ENCODE peak calls at places on chromosome 12, in five cellular contexts. P is PC-9, K is fibroblast of lung, E is cardiac muscle cell, V is right lobe of liver. C is an unnamed sample. For H3K4me1 and H3K9me3, the result is how much of the 10 kb centered on the place peaks cover.

GRCh38 chr12:46358791-46359666 is 13.5 kb downstream of the SLC38A2 start:
- DNase-seq in P (no peak), K (peak), E (no peak), V (no peak), C (no peak)

GRCh38 chr12:48486679-48487078 is 4.4 kb downstream of the C12orf54 start:
- DNase-seq in P (no peak), K (no peak), E (no peak), V (no peak), C (no peak)

GRCh38 chr12:8692573-8692972 is 5.2 kb upstream of the RIMKLB start:
- DNase-seq in P (no peak), K (peak), E (peak), V (no peak), C (no peak)

GRCh38 chr12:76976777-76977465 is 88.4 kb downstream of the E2F7 start:
- DNase-seq in P (no peak), K (peak), E (no peak), V (no peak), C (no peak)

GRCh38 chr12:122203968-122204828 is 689 bp downstream of the B3GNT4 start:
- DNase-seq in P (no peak), K (no peak), E (peak), V (no peak), C (no peak)

GRCh38 chr12:65602579-65603295 is 221.5 kb upstream of the HMGA2 start:
- DNase-seq in P (peak), K (peak), E (peak), V (peak), C (no peak)

GRCh38 chr12:2172486-2173214 is 119.9 kb downstream of the CACNA1C start:
- DNase-seq in P (no peak), K (no peak), E (no peak), V (no peak), C (no peak)

GRCh38 chr12:108193922-108194321 is 64.8 kb downstream of the WSCD2 start:
- DNase-seq in P (no peak), K (peak), E (peak), V (no peak), C (peak)

GRCh38 chr12:100266163-100266801 is 597 bp downstream of the DEPDC4 start:
- DNase-seq in P (no peak), K (no peak), E (no peak), V (no peak), C (no peak)

GRCh38 chr12:132827763-132828703 is 636 bp downstream of the GOLGA3 start:
- DNase-seq in P (peak), K (peak), E (peak), V (peak), C (peak)

GRCh38 chr12:48973531-48973930 is 2.0 kb upstream of the WNT10B start:
- DNase-seq in P (no peak), K (peak), E (no peak), V (no peak), C (no peak)

GRCh38 chr12:8145754-8146415 is 10.9 kb upstream of the ZNF705A start:
- DNase-seq in P (no peak), K (peak), E (no peak), V (no peak), C (no peak)

GRCh38 chr12:22409071-22409951 is 74.8 kb upstream of the ST8SIA1 start:
- DNase-seq in P (no peak), K (no peak), E (peak), V (no peak), C (peak)

GRCh38 chr12:95623554-95624170 is 72.4 kb upstream of the USP44 start:
- DNase-seq in P (peak), K (peak), E (peak), V (peak), C (no peak)

GRCh38 chr12:101948365-101948764 is 71.0 kb downstream of the DRAM1 start:
- DNase-seq in P (no peak), K (no peak), E (no peak), V (no peak), C (no peak)

GRCh38 chr12:121413917-121414316 is 14.0 kb downstream of the RNF34 start:
- DNase-seq in P (no peak), K (no peak), E (no peak), V (no peak), C (no peak)

GRCh38 chr12:51368640-51369517 is 22.3 kb downstream of the GALNT6 start:
- DNase-seq in P (no peak), K (no peak), E (no peak), V (no peak), C (peak)

GRCh38 chr12:82740-83139 is 16.2 kb downstream of the IQSEC3 start:
- DNase-seq in P (no peak), K (no peak), E (no peak), V (no peak), C (no peak)

GRCh38 chr12:127169321-127170270 is 1097.4 kb upstream of the TMEM132C start:
- DNase-seq in P (no peak), K (no peak), E (no peak), V (no peak), C (no peak)

GRCh38 chr12:86727151-86727550 is 471.0 kb upstream of the MGAT4C start:
- DNase-seq in P (peak), K (peak), E (no peak), V (no peak), C (no peak)

GRCh38 chr12:113892556-113892955 is 73.6 kb downstream of the RBM19 start:
- DNase-seq in P (no peak), K (no peak), E (no peak), V (no peak), C (no peak)

GRCh38 chr12:132278421-132279183 is 50.8 kb downstream of the GALNT9 start:
- DNase-seq in P (no peak), K (no peak), E (no peak), V (no peak), C (no peak)

GRCh38 chr12:25960176-25960575 is 1.7 kb downstream of the RASSF8 start:
- DNase-seq in P (no peak), K (peak), E (peak), V (no peak), C (no peak)

GRCh38 chr12:25645421-25645820 is 92.3 kb upstream of the LMNTD1 start:
- DNase-seq in P (no peak), K (no peak), E (no peak), V (no peak), C (no peak)

GRCh38 chr12:126890097-126890496 is 1376.9 kb upstream of the TMEM132C start:
- DNase-seq in P (no peak), K (no peak), E (no peak), V (no peak), C (no peak)

GRCh38 chr12:43824207-43824775 is 11.6 kb upstream of the TMEM117 start:
- DNase-seq in P (no peak), K (no peak), E (no peak), V (no peak), C (no peak)

GRCh38 chr12:22672951-22673350 is 48.0 kb downstream of the ETNK1 start:
- DNase-seq in P (no peak), K (peak), E (no peak), V (no peak), C (no peak)

GRCh38 chr12:110704750-110705149 is 15.8 kb upstream of the HVCN1 start:
- DNase-seq in P (no peak), K (no peak), E (no peak), V (no peak), C (no peak)

GRCh38 chr12:86241600-86241999 is 14.6 kb downstream of the MGAT4C start:
- DNase-seq in P (no peak), K (no peak), E (no peak), V (no peak), C (no peak)

GRCh38 chr12:112303004-112303403 is 79.2 kb downstream of the HECTD4 start:
- DNase-seq in P (peak), K (peak), E (no peak), V (no peak), C (peak)

GRCh38 chr12:100445081-100445481 is 28.6 kb upstream of the NR1H4 start:
- DNase-seq in P (no peak), K (no peak), E (no peak), V (peak), C (no peak)

GRCh38 chr12:92561543-92561899 is 141.3 kb upstream of the PLEKHG7 start:
- DNase-seq in P (no peak), K (peak), E (no peak), V (peak), C (no peak)

GRCh38 chr12:103705927-103706326 is 118.9 kb downstream of the STAB2 start:
- DNase-seq in P (no peak), K (no peak), E (no peak), V (no peak), C (no peak)

GRCh38 chr12:119308743-119309456 is 25.6 kb upstream of the CCDC60 start:
- DNase-seq in P (no peak), K (no peak), E (no peak), V (no peak), C (no peak)

GRCh38 chr12:57521475-57522018 is 1.1 kb upstream of the MBD6 start:
- DNase-seq in P (no peak), K (peak), E (peak), V (peak), C (no peak)

GRCh38 chr12:128609861-128610260 is 213.9 kb downstream of the SLC15A4 start:
- DNase-seq in P (no peak), K (no peak), E (peak), V (no peak), C (no peak)

GRCh38 chr12:59383426-59383822 is 212.4 kb upstream of the SLC16A7 start:
- DNase-seq in P (no peak), K (peak), E (no peak), V (no peak), C (no peak)

GRCh38 chr12:53222170-53223005 is 9.6 kb downstream of the RARG start:
- DNase-seq in P (no peak), K (no peak), E (no peak), V (no peak), C (peak)
- H3K4me1 ChIP-seq in P (half or more), K (under half), E (half or more), V (under half), C (half or more)

GRCh38 chr12:83505586-83505985 is 818.9 kb downstream of the TMTC2 start:
- DNase-seq in P (no peak), K (no peak), E (no peak), V (no peak), C (no peak)

GRCh38 chr12:83506841-83507240 is 820.1 kb downstream of the TMTC2 start:
- DNase-seq in P (no peak), K (no peak), E (no peak), V (no peak), C (no peak)
- H3K9me3 ChIP-seq in P (under half), K (under half), E (under half), V (under half), C (under half)

GRCh38 chr12:124486346-124486963 is 81.0 kb downstream of the NCOR2 start:
- DNase-seq in P (no peak), K (no peak), E (no peak), V (no peak), C (no peak)
- H3K4me1 ChIP-seq in P (under half), K (under half), E (under half), V (under half), C (under half)

DNA sequence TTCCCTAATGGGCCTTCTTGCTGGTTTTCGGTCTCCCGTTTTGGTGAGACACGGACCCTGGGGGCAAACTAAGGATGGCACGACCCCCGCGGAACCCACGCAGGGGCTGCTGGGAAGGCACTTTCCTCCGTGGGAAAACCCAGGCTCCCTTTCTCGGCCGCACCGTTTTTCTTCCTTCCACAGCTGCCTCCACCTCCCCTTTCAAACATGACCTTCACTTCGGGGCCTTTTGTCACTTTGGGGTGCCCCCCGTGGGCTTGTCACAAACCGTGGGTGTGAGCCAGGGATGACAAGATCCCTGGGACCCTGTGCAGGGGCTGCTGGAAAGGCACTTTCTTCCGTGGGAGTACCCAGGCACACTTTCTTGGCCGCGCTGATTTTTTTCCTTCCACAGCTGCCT is 268.7 kb downstream of the ALG10 start:
- DNase-seq in P (no peak), K (no peak), E (no peak), V (no peak), C (no peak)
- H3K9me3 ChIP-seq in P (under half), K (under half), E (under half), V (under half), C (under half)

GRCh38 chr12:50201987-50202521 is 34.9 kb upstream of the CERS5 start:
- DNase-seq in P (peak), K (peak), E (no peak), V (no peak), C (no peak)
- H3K4me1 ChIP-seq in P (half or more), K (under half), E (under half), V (under half), C (under half)

DNA sequence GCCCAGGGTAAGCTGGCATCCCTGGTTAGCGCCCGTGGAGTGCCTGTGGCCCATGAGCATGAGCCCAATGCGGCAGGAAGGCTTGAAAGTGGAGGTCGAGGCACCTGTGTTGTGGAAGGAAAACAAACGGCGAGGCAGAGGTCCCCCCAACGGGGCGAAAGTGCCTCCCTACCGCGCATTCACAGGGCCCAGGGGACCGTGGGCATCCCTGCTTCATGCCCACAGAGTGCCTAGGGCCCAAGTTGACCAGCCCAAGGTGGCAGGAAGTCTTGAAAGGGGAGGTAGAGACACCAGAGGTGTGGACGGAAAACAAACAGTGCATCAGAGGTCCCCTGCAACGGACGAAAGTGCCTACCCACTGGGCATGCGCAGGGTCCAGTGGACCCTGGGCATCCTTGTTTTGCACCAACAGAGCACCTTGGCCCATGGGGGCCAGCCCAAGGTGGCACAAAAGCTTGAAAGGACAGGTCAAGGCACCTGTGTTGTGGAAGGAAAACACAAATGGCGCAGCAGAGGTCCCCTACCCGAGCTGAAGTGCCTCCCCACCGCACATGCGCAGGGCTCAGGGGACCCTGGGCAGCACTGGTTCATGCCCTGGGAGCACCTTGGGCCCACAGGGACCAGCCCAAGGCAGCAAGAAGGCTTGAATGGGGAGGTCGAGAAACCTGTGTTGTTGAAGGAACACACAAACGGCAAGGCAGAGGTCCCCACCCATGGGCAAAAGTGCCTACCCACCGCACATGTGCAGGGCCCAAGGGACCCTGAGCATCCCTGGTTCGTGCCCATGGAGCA is 377.5 kb downstream of the ALG10 start:
- DNase-seq in P (no peak), K (no peak), E (no peak), V (peak), C (no peak)
- H3K9me3 ChIP-seq in P (under half), K (under half), E (under half), V (under half), C (under half)

C was measured in CD8-positive, alpha-beta memory T cell.